ENCODE peak calls at places on chromosome 11, in six cellular contexts. Z, A, D, K, B and R are unnamed samples. For H3K36me3, the result is how much of the 10 kb centered on the place peaks cover.

GRCh38 chr11:62680825-62681240 is 2.0 kb upstream of the UBXN1 start:
- DNase-seq in A (peak), Z (no peak), K (no peak), B (no peak), D (peak), R (no peak)

GRCh38 chr11:61718613-61719302 is 33.7 kb upstream of the MYRF start:
- DNase-seq in B (no peak), A (peak), Z (no peak), D (no peak), K (no peak), R (no peak)

GRCh38 chr11:57777969-57778317 is 16.3 kb downstream of the CTNND1 start:
- DNase-seq in K (no peak), B (no peak), D (peak), A (no peak), Z (no peak), R (no peak)

GRCh38 chr11:60994450-60995135 is 23.1 kb downstream of the CD6 start:
- DNase-seq in K (no peak), A (no peak), D (no peak), B (no peak), Z (no peak), R (no peak)

GRCh38 chr11:36379653-36380052 is 83.6 kb downstream of the PRR5L start:
- DNase-seq in K (no peak), D (no peak), Z (no peak), B (no peak), A (no peak), R (no peak)

GRCh38 chr11:111730031-111730430 is 36.2 kb downstream of the PPP2R1B start:
- DNase-seq in D (no peak), K (no peak), A (peak), B (no peak), Z (no peak), R (no peak)

GRCh38 chr11:65915821-65916251 is 3.0 kb downstream of the C11orf68 start:
- DNase-seq in Z (peak), A (peak), B (peak), K (no peak), D (peak), R (peak)

GRCh38 chr11:43547900-43548381 is 132.6 kb upstream of the HSD17B12 start:
- DNase-seq in Z (peak), A (no peak), B (no peak), K (no peak), D (no peak), R (no peak)

GRCh38 chr11:112377946-112378345 is 117.3 kb upstream of the PLET1 start:
- DNase-seq in D (no peak), A (no peak), Z (no peak), K (no peak), B (no peak), R (no peak)

GRCh38 chr11:44351898-44352498 is 42.1 kb upstream of the ALX4 start:
- DNase-seq in A (no peak), D (no peak), B (no peak), K (no peak), Z (no peak), R (no peak)

GRCh38 chr11:82810326-82810725 is 76.7 kb upstream of the FAM181B start:
- DNase-seq in Z (no peak), A (no peak), K (no peak), B (no peak), D (no peak), R (no peak)

GRCh38 chr11:75867778-75868374 is 52.9 kb downstream of the UVRAG start:
- DNase-seq in D (peak), Z (no peak), K (no peak), A (peak), B (no peak), R (no peak)

GRCh38 chr11:77542296-77542695 is 47.5 kb upstream of the AQP11 start:
- DNase-seq in D (no peak), B (no peak), K (no peak), A (peak), Z (no peak), R (no peak)

GRCh38 chr11:35126879-35127576 is 11.9 kb upstream of the CD44 start:
- DNase-seq in A (no peak), B (no peak), Z (no peak), D (no peak), K (no peak), R (no peak)

GRCh38 chr11:117823294-117823940 is 1.1 kb downstream of the FXYD2 start:
- DNase-seq in D (no peak), A (no peak), Z (peak), B (no peak), K (no peak), R (no peak)

GRCh38 chr11:59678118-59678812 is 9.4 kb upstream of the PATL1 start:
- DNase-seq in Z (no peak), K (no peak), B (no peak), D (no peak), A (no peak), R (no peak)

GRCh38 chr11:102640946-102641345 is 15.8 kb upstream of the MMP20 start:
- DNase-seq in B (no peak), A (no peak), K (no peak), Z (no peak), D (no peak), R (no peak)

GRCh38 chr11:38791346-38791961 is 2193.4 kb upstream of the RAG2 start:
- DNase-seq in Z (no peak), K (no peak), A (peak), D (peak), B (no peak), R (peak)

GRCh38 chr11:65639623-65640482 is 2.0 kb downstream of the SIPA1 start:
- DNase-seq in K (no peak), B (no peak), Z (no peak), A (no peak), D (no peak), R (no peak)

GRCh38 chr11:9385288-9385902 is 943 bp downstream of the IPO7 start:
- DNase-seq in K (no peak), D (no peak), Z (no peak), A (no peak), B (no peak), R (no peak)

GRCh38 chr11:96045622-96046456 is 121.9 kb upstream of the MTMR2 start:
- DNase-seq in D (no peak), Z (no peak), B (peak), A (peak), K (no peak), R (no peak)

GRCh38 chr11:8008212-8008611 is 21.1 kb downstream of the EIF3F start:
- DNase-seq in D (no peak), B (no peak), A (no peak), Z (no peak), K (peak), R (no peak)

GRCh38 chr11:69904331-69905201 is 85.3 kb upstream of the FGF3 start:
- DNase-seq in Z (no peak), B (no peak), D (no peak), A (no peak), K (no peak), R (no peak)

GRCh38 chr11:8206251-8207079 is 37.6 kb upstream of the RIC3 start:
- DNase-seq in D (no peak), Z (peak), K (no peak), B (no peak), A (peak), R (no peak)

GRCh38 chr11:69508974-69509373 is 27.5 kb downstream of the LINC01488 start:
- DNase-seq in A (no peak), D (no peak), B (no peak), K (no peak), Z (peak), R (no peak)

GRCh38 chr11:33723238-33723881 is 12.9 kb downstream of the CD59 start:
- DNase-seq in K (no peak), B (no peak), Z (no peak), D (peak), A (peak), R (peak)

GRCh38 chr11:125224391-125225015 is 60.0 kb downstream of the PKNOX2 start:
- DNase-seq in K (no peak), D (no peak), A (no peak), Z (no peak), B (no peak), R (no peak)

GRCh38 chr11:40722179-40722795 is 737.2 kb downstream of the LRRC4C start:
- DNase-seq in A (peak), B (no peak), Z (no peak), D (peak), K (no peak), R (peak)

GRCh38 chr11:36478700-36479329 is 31.3 kb downstream of the TRAF6 start:
- DNase-seq in Z (no peak), D (peak), B (no peak), A (no peak), K (no peak), R (no peak)

GRCh38 chr11:64803846-64804345 is 882 bp upstream of the MAP4K2 start:
- DNase-seq in K (no peak), Z (no peak), B (no peak), A (no peak), D (no peak), R (no peak)

GRCh38 chr11:117204283-117205080 is 5.3 kb downstream of the TAGLN start:
- DNase-seq in Z (no peak), D (no peak), B (no peak), K (no peak), A (no peak), R (no peak)

GRCh38 chr11:121163658-121164308 is 62.7 kb downstream of the TECTA start:
- DNase-seq in Z (no peak), B (no peak), A (no peak), D (no peak), K (peak), R (no peak)

GRCh38 chr11:101113540-101113939 is 16.1 kb downstream of the PGR start:
- DNase-seq in B (no peak), A (no peak), Z (no peak), D (no peak), K (no peak), R (no peak)

GRCh38 chr11:122199661-122200060 is 83.6 kb upstream of the BLID start:
- DNase-seq in B (no peak), A (peak), D (no peak), K (no peak), Z (no peak), R (no peak)

GRCh38 chr11:32597914-32598313 is 14.3 kb downstream of the EIF3M start:
- DNase-seq in Z (no peak), B (no peak), D (no peak), K (no peak), A (peak), R (peak)

GRCh38 chr11:114057147-114057546 is 2.4 kb upstream of the ZBTB16 start:
- DNase-seq in K (no peak), Z (peak), D (no peak), A (no peak), B (no peak), R (no peak)

GRCh38 chr11:576791-577610 is 731 bp downstream of the PHRF1 start:
- DNase-seq in Z (peak), A (no peak), D (no peak), B (no peak), K (no peak), R (no peak)

GRCh38 chr11:112392860-112393259 is 132.2 kb upstream of the PLET1 start:
- DNase-seq in D (no peak), B (no peak), K (no peak), A (no peak), Z (no peak), R (no peak)

DNA sequence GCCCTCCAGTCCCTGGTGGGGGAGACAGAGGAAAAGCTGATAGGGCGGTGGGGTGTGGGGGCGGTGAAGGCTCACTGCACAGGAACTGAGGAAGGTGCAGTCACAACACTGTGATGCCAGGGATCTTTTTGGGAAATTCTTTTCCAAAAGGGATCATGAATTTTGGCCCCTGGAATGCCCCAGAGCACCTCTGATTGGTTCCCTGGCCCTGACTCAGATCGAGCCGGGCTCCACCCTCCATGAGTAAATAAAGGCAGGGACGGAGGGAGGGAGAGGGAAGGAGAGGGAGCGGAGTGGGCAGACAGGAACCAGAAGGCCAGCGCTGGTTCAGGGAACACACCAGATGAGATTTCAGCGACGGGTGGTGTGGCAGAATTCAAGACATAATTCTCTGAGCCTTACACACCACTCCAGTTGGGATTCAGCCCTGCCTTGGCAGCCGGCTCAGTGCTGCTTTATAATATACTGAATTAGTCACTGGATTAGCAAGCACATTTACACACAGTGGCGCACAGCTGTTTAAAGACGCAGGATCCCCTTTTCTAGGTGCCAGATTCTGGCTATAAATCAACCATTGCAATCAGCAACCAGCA is 80.3 kb downstream of the ETS1 start:
- DNase-seq in K (peak), D (peak), Z (peak), A (peak), B (peak), R (no peak)
- H3K36me3 ChIP-seq in K (under half), D (under half), Z (under half), A (under half), B (under half), R (under half)

DNA sequence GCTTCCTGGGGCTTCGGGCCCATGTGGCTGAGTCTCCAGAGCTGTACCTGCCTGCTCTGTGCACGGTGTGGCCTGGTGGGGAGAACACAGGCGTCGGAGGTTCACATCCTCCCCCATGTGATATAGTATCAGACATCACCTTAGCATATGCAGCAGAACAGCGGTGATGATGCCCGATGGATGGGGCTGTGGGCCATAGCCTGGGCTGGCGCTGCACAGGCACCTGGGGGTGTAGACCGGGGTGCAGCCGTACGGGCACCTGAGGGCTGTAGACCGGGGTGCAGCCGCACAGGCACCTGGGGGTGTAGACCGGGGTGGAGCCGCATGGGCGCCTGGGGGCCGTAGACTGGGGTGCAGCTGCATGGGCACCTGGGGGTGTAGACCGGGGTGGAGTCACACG is 29.2 kb downstream of the NADSYN1 start:
- DNase-seq in D (no peak), Z (peak), B (no peak), K (no peak), A (no peak), R (no peak)
- H3K36me3 ChIP-seq in D (under half), Z (under half), B (half or more), K (half or more), A (under half), R (under half)

GRCh38 chr11:93738647-93739081 is 2.6 kb downstream of the TAF1D start:
- DNase-seq in A (peak), B (no peak), K (no peak), D (no peak), Z (no peak), R (no peak)
- H3K36me3 ChIP-seq in A (half or more), B (under half), K (half or more), D (half or more), Z (under half), R (under half)

GRCh38 chr11:2521081-2521480 is 76.3 kb downstream of the KCNQ1 start:
- DNase-seq in B (no peak), K (no peak), D (no peak), A (no peak), Z (peak), R (no peak)
- H3K36me3 ChIP-seq in B (under half), K (under half), D (under half), A (under half), Z (under half), R (under half)

DNA sequence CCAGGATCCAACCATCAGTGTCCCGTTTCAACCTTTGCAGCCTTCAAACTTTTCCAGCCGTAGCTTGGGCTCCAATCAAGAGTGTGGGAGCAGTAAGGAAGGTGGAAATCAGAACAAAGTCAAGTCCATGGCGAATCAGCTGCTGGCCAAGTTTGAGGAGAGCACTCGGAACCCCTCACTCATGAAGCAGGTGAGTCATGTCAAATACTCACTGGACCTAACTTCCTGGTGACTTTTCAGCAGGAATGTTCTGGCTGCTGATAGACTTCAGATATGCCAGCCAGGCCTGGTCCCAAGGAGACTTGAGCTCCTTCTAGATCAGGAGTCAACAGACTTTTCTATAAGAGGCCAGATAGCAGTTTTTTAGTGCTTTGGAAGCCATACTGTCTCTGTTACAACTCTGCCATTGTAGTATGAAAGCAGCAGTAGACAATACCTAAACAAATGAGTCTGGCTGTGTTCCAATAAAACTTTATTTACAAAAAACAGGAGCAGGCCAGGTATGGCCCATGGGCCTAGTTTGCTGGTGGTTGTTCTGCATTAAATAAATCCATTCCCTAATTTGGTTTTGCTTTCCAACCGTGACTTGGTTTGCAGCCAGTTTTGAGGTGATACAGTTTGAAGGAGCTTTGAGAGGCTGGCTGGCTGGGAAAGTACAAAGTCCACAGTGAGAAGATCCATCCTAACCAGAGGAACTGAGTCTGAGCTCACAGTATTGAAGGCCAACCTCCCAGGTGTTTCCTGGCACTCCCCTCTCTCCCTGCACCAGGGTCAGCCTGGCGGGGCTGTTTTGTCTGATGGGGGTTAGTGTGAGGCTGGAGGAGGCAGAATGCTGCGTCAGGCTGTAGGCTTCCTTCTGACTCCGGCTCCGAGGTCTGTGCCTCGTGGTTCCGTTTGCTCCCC is 129.3 kb downstream of the MICAL2 start:
- DNase-seq in B (no peak), Z (no peak), D (no peak), K (no peak), A (peak), R (no peak)
- H3K36me3 ChIP-seq in B (under half), Z (under half), D (under half), K (half or more), A (half or more), R (under half)

GRCh38 chr11:128565881-128566280 is 21.5 kb downstream of the ETS1 start:
- DNase-seq in Z (no peak), K (no peak), A (no peak), D (no peak), B (no peak), R (no peak)
- H3K36me3 ChIP-seq in Z (under half), K (under half), A (under half), D (under half), B (under half), R (under half)

GRCh38 chr11:15818132-15818842 is 538.1 kb downstream of the SOX6 start:
- DNase-seq in A (peak), B (no peak), Z (no peak), K (peak), D (no peak), R (no peak)
- H3K36me3 ChIP-seq in A (under half), B (under half), Z (under half), K (under half), D (under half), R (under half)

GRCh38 chr11:46427364-46427763 is 35.8 kb upstream of the CHRM4 start:
- DNase-seq in A (no peak), D (no peak), K (no peak), Z (no peak), B (no peak), R (no peak)
- H3K36me3 ChIP-seq in A (under half), D (under half), K (half or more), Z (under half), B (under half), R (under half)